ENCODE peak calls at places on chromosome 14, in seven cellular contexts. One of them, this sample, is unnamed.

GRCh38 chr14:55628426-55628825 is 48.4 kb downstream of the KTN1 start:
- DNase-seq in lung: no peak
- DNase-seq in substantia nigra: no peak
- DNase-seq in left cardiac atrium: no peak
- DNase-seq in central memory CD4-positive, alpha-beta T cell: no peak
- DNase-seq in lower leg skin: no peak
- DNase-seq in small intestine: no peak
- DNase-seq in this sample: no peak

GRCh38 chr14:91305650-91306431 is 61.3 kb upstream of the GPR68 start:
- DNase-seq in small intestine: no peak
- DNase-seq in left cardiac atrium: no peak
- DNase-seq in substantia nigra: no peak
- DNase-seq in lung: no peak
- DNase-seq in central memory CD4-positive, alpha-beta T cell: no peak
- DNase-seq in lower leg skin: no peak
- DNase-seq in this sample: no peak

GRCh38 chr14:54653764-54654469 is 87.0 kb downstream of the SAMD4A start:
- DNase-seq in left cardiac atrium: peak; percentile 46
- DNase-seq in small intestine: no peak
- DNase-seq in substantia nigra: no peak
- DNase-seq in lower leg skin: no peak
- DNase-seq in central memory CD4-positive, alpha-beta T cell: no peak
- DNase-seq in lung: no peak
- DNase-seq in this sample: no peak

GRCh38 chr14:105042813-105043212 is 21.9 kb upstream of the CDCA4 start:
- DNase-seq in lower leg skin: no peak
- DNase-seq in substantia nigra: no peak
- DNase-seq in left cardiac atrium: no peak
- DNase-seq in small intestine: no peak
- DNase-seq in lung: no peak
- DNase-seq in central memory CD4-positive, alpha-beta T cell: no peak
- DNase-seq in this sample: no peak

GRCh38 chr14:42214981-42215491 is 608.4 kb downstream of the LRFN5 start:
- DNase-seq in central memory CD4-positive, alpha-beta T cell: no peak
- DNase-seq in small intestine: no peak
- DNase-seq in lung: no peak
- DNase-seq in lower leg skin: peak; percentile 81
- DNase-seq in left cardiac atrium: no peak
- DNase-seq in substantia nigra: no peak
- DNase-seq in this sample: no peak

GRCh38 chr14:52325126-52325525 is 11.0 kb downstream of the PTGER2 start:
- DNase-seq in substantia nigra: no peak
- DNase-seq in lung: no peak
- DNase-seq in left cardiac atrium: no peak
- DNase-seq in central memory CD4-positive, alpha-beta T cell: no peak
- DNase-seq in small intestine: peak; percentile 15
- DNase-seq in lower leg skin: no peak
- DNase-seq in this sample: no peak

GRCh38 chr14:79011920-79012204 is 841.7 kb downstream of the NRXN3 start:
- DNase-seq in left cardiac atrium: no peak
- DNase-seq in central memory CD4-positive, alpha-beta T cell: no peak
- DNase-seq in small intestine: no peak
- DNase-seq in substantia nigra: no peak
- DNase-seq in lower leg skin: no peak
- DNase-seq in lung: no peak
- DNase-seq in this sample: no peak

GRCh38 chr14:99229654-99230215 is 42.3 kb downstream of the BCL11B start:
- DNase-seq in small intestine: peak; percentile 27
- DNase-seq in central memory CD4-positive, alpha-beta T cell: peak; percentile 49
- DNase-seq in substantia nigra: no peak
- DNase-seq in lung: no peak
- DNase-seq in left cardiac atrium: no peak
- DNase-seq in lower leg skin: no peak
- DNase-seq in this sample: no peak

GRCh38 chr14:104866451-104867370 is 1.6 kb downstream of the CEP170B start:
- DNase-seq in lower leg skin: no peak
- DNase-seq in central memory CD4-positive, alpha-beta T cell: no peak
- DNase-seq in left cardiac atrium: no peak
- DNase-seq in substantia nigra: no peak
- DNase-seq in lung: no peak
- DNase-seq in small intestine: no peak
- DNase-seq in this sample: no peak

GRCh38 chr14:31545328-31545727 is 15.9 kb upstream of the NUBPL start:
- DNase-seq in small intestine: no peak
- DNase-seq in left cardiac atrium: no peak
- DNase-seq in substantia nigra: no peak
- DNase-seq in lung: no peak
- DNase-seq in central memory CD4-positive, alpha-beta T cell: no peak
- DNase-seq in lower leg skin: no peak
- DNase-seq in this sample: no peak

GRCh38 chr14:105169776-105170655 is 1.4 kb upstream of the JAG2 start:
- DNase-seq in central memory CD4-positive, alpha-beta T cell: no peak
- DNase-seq in lower leg skin: no peak
- DNase-seq in substantia nigra: no peak
- DNase-seq in lung: no peak
- DNase-seq in left cardiac atrium: no peak
- DNase-seq in small intestine: no peak
- DNase-seq in this sample: no peak

GRCh38 chr14:70018713-70019201 is 139.5 kb downstream of the SMOC1 start:
- DNase-seq in substantia nigra: no peak
- DNase-seq in left cardiac atrium: peak; percentile 58
- DNase-seq in central memory CD4-positive, alpha-beta T cell: no peak
- DNase-seq in lower leg skin: peak; percentile 85
- DNase-seq in small intestine: peak; percentile 58
- DNase-seq in lung: no peak
- DNase-seq in this sample: no peak

GRCh38 chr14:71629765-71630502 is 302.3 kb upstream of the RGS6 start:
- DNase-seq in left cardiac atrium: no peak
- DNase-seq in small intestine: no peak
- DNase-seq in central memory CD4-positive, alpha-beta T cell: no peak
- DNase-seq in lung: no peak
- DNase-seq in lower leg skin: no peak
- DNase-seq in substantia nigra: no peak
- DNase-seq in this sample: no peak

GRCh38 chr14:53190938-53191337 is 37.8 kb upstream of the DDHD1 start:
- DNase-seq in central memory CD4-positive, alpha-beta T cell: no peak
- DNase-seq in lower leg skin: no peak
- DNase-seq in substantia nigra: no peak
- DNase-seq in small intestine: no peak
- DNase-seq in left cardiac atrium: no peak
- DNase-seq in lung: no peak
- DNase-seq in this sample: no peak

GRCh38 chr14:94163806-94164205 is 10.3 kb upstream of the PPP4R4 start:
- DNase-seq in substantia nigra: no peak
- DNase-seq in lung: no peak
- DNase-seq in lower leg skin: no peak
- DNase-seq in small intestine: no peak
- DNase-seq in central memory CD4-positive, alpha-beta T cell: no peak
- DNase-seq in left cardiac atrium: no peak
- DNase-seq in this sample: no peak

GRCh38 chr14:71169028-71169427 is 261.8 kb downstream of the PCNX1 start:
- DNase-seq in central memory CD4-positive, alpha-beta T cell: no peak
- DNase-seq in small intestine: no peak
- DNase-seq in substantia nigra: no peak
- DNase-seq in lower leg skin: no peak
- DNase-seq in left cardiac atrium: no peak
- DNase-seq in lung: no peak
- DNase-seq in this sample: no peak

GRCh38 chr14:64421166-64421565 is 33.0 kb downstream of the MTHFD1 start:
- DNase-seq in small intestine: no peak
- DNase-seq in lower leg skin: no peak
- DNase-seq in substantia nigra: no peak
- DNase-seq in central memory CD4-positive, alpha-beta T cell: no peak
- DNase-seq in lung: no peak
- DNase-seq in left cardiac atrium: no peak
- DNase-seq in this sample: no peak

GRCh38 chr14:68283378-68284123 is 464.0 kb downstream of the RAD51B start:
- DNase-seq in small intestine: peak; percentile 58
- DNase-seq in lower leg skin: peak; percentile 87
- DNase-seq in lung: no peak
- DNase-seq in left cardiac atrium: peak; percentile 30
- DNase-seq in substantia nigra: no peak
- DNase-seq in central memory CD4-positive, alpha-beta T cell: peak; percentile 52
- DNase-seq in this sample: no peak

GRCh38 chr14:21268612-21269251 is 510 bp downstream of the HNRNPC start:
- DNase-seq in substantia nigra: no peak
- DNase-seq in left cardiac atrium: no peak
- DNase-seq in central memory CD4-positive, alpha-beta T cell: peak; percentile 44
- DNase-seq in lung: no peak
- DNase-seq in lower leg skin: no peak
- DNase-seq in small intestine: peak; percentile 51
- DNase-seq in this sample: no peak

GRCh38 chr14:103101964-103102688 is 7.6 kb downstream of the EXOC3L4 start:
- DNase-seq in small intestine: no peak
- DNase-seq in lower leg skin: no peak
- DNase-seq in lung: no peak
- DNase-seq in left cardiac atrium: peak; percentile 23
- DNase-seq in substantia nigra: no peak
- DNase-seq in central memory CD4-positive, alpha-beta T cell: no peak
- DNase-seq in this sample: no peak

GRCh38 chr14:100081997-100082625 is 16.9 kb downstream of the EVL start:
- DNase-seq in substantia nigra: no peak
- DNase-seq in left cardiac atrium: no peak
- DNase-seq in central memory CD4-positive, alpha-beta T cell: no peak
- DNase-seq in small intestine: no peak
- DNase-seq in lower leg skin: no peak
- DNase-seq in lung: no peak
- DNase-seq in this sample: no peak

GRCh38 chr14:47195582-47195981 is 479.8 kb downstream of the MDGA2 start:
- DNase-seq in central memory CD4-positive, alpha-beta T cell: no peak
- DNase-seq in lung: no peak
- DNase-seq in substantia nigra: no peak
- DNase-seq in left cardiac atrium: no peak
- DNase-seq in lower leg skin: no peak
- DNase-seq in small intestine: no peak
- DNase-seq in this sample: no peak

GRCh38 chr14:67934087-67934486 is 114.5 kb downstream of the RAD51B start:
- DNase-seq in central memory CD4-positive, alpha-beta T cell: peak; percentile 39
- DNase-seq in lower leg skin: no peak
- DNase-seq in substantia nigra: no peak
- DNase-seq in small intestine: peak; percentile 84
- DNase-seq in lung: peak; percentile 33
- DNase-seq in left cardiac atrium: no peak
- DNase-seq in this sample: no peak

GRCh38 chr14:104460920-104461651 is 118.5 kb upstream of the C14orf180 start:
- DNase-seq in lower leg skin: peak; percentile 82
- DNase-seq in central memory CD4-positive, alpha-beta T cell: no peak
- DNase-seq in small intestine: no peak
- DNase-seq in left cardiac atrium: no peak
- DNase-seq in lung: peak; percentile 27
- DNase-seq in substantia nigra: no peak
- DNase-seq in this sample: no peak

GRCh38 chr14:37681486-37681885 is 86.1 kb downstream of the TTC6 start:
- DNase-seq in small intestine: no peak
- DNase-seq in lung: no peak
- DNase-seq in left cardiac atrium: no peak
- DNase-seq in substantia nigra: no peak
- DNase-seq in central memory CD4-positive, alpha-beta T cell: no peak
- DNase-seq in lower leg skin: no peak
- DNase-seq in this sample: no peak

GRCh38 chr14:59225281-59225680 is 36.8 kb downstream of the DAAM1 start:
- DNase-seq in lower leg skin: no peak
- DNase-seq in substantia nigra: no peak
- DNase-seq in lung: no peak
- DNase-seq in left cardiac atrium: no peak
- DNase-seq in small intestine: no peak
- DNase-seq in central memory CD4-positive, alpha-beta T cell: no peak
- DNase-seq in this sample: no peak

GRCh38 chr14:103074699-103075341 is 9.2 kb upstream of the LBHD2 start:
- DNase-seq in lung: peak; percentile 82
- DNase-seq in central memory CD4-positive, alpha-beta T cell: no peak
- DNase-seq in substantia nigra: no peak
- DNase-seq in left cardiac atrium: peak; percentile 93
- DNase-seq in lower leg skin: peak; percentile 95
- DNase-seq in small intestine: no peak
- DNase-seq in this sample: no peak

GRCh38 chr14:32018391-32019092 is 58.6 kb upstream of the ARHGAP5 start:
- DNase-seq in small intestine: no peak
- DNase-seq in lung: no peak
- DNase-seq in substantia nigra: no peak
- DNase-seq in lower leg skin: no peak
- DNase-seq in central memory CD4-positive, alpha-beta T cell: no peak
- DNase-seq in left cardiac atrium: no peak
- DNase-seq in this sample: no peak

GRCh38 chr14:23670489-23670888 is 34.3 kb downstream of the DHRS2 start:
- DNase-seq in left cardiac atrium: no peak
- DNase-seq in lung: no peak
- DNase-seq in lower leg skin: no peak
- DNase-seq in small intestine: no peak
- DNase-seq in substantia nigra: no peak
- DNase-seq in central memory CD4-positive, alpha-beta T cell: no peak
- DNase-seq in this sample: no peak

GRCh38 chr14:48304729-48305128 is 629.3 kb upstream of the MDGA2 start:
- DNase-seq in lung: no peak
- DNase-seq in lower leg skin: no peak
- DNase-seq in left cardiac atrium: no peak
- DNase-seq in central memory CD4-positive, alpha-beta T cell: no peak
- DNase-seq in substantia nigra: no peak
- DNase-seq in small intestine: no peak
- DNase-seq in this sample: no peak

GRCh38 chr14:104967414-104968152 is 10.6 kb downstream of the AHNAK2 start:
- DNase-seq in central memory CD4-positive, alpha-beta T cell: no peak
- DNase-seq in small intestine: no peak
- DNase-seq in lung: no peak
- DNase-seq in left cardiac atrium: peak; percentile 79
- DNase-seq in lower leg skin: peak; percentile 95
- DNase-seq in substantia nigra: no peak
- DNase-seq in this sample: no peak

GRCh38 chr14:93765032-93765626 is 23.2 kb downstream of the PRIMA1 start:
- DNase-seq in substantia nigra: no peak
- DNase-seq in lower leg skin: no peak
- DNase-seq in central memory CD4-positive, alpha-beta T cell: no peak
- DNase-seq in lung: no peak
- DNase-seq in small intestine: no peak
- DNase-seq in left cardiac atrium: no peak
- DNase-seq in this sample: no peak

This sample was measured in C1 segment of cervical spinal cord.